ENCODE peak calls at places on chromosomes 13 and 19, in nine cellular contexts. W is CD8-positive, alpha-beta T cell; P is AG04450; T is astrocyte of the spinal cord; M is dorsolateral prefrontal cortex; Z is Panc1; X is progenitor cell of endocrine pancreas; O is hepatocyte; S is cardiac muscle cell. K is an unnamed sample.

GRCh38 chr19:52735734-52736133 is 890 bp upstream of the ZNF611 start:
- DNase-seq in W (no peak), P (no peak), T (peak), M (peak), Z (no peak), X (peak), O (peak), S (peak), K (no peak)

GRCh38 chr19:18496167-18496979 is 25.5 kb downstream of the ELL start:
- DNase-seq in W (peak), P (no peak), T (peak), M (no peak), Z (no peak), X (no peak), O (no peak), S (peak), K (no peak)

GRCh38 chr19:18649371-18650047 is 12.7 kb downstream of the KLHL26 start:
- DNase-seq in W (no peak), P (no peak), T (peak), M (peak), Z (no peak), X (no peak), O (peak), S (peak), K (no peak)

GRCh38 chr13:43730642-43731041 is 56.1 kb downstream of the ENOX1 start:
- DNase-seq in W (no peak), P (peak), T (peak), M (no peak), Z (no peak), X (no peak), O (peak), S (peak), K (no peak)

GRCh38 chr19:35715981-35716734 is 1.6 kb upstream of the KMT2B start:
- DNase-seq in W (no peak), P (no peak), T (no peak), M (no peak), Z (no peak), X (peak), O (peak), S (no peak), K (peak)

GRCh38 chr13:80047406-80047805 is 293.5 kb downstream of the SPRY2 start:
- DNase-seq in W (no peak), P (peak), T (peak), M (no peak), Z (no peak), X (no peak), O (no peak), S (peak), K (no peak)

GRCh38 chr13:100234524-100235136 is 145.7 kb downstream of the PCCA start:
- DNase-seq in W (no peak), P (no peak), T (peak), M (no peak), Z (no peak), X (no peak), O (no peak), S (peak), K (no peak)

GRCh38 chr13:81171065-81171647 is 830.2 kb upstream of the SPRY2 start:
- DNase-seq in W (no peak), P (no peak), T (peak), M (no peak), Z (peak), X (no peak), O (peak), S (peak), K (no peak)

GRCh38 chr13:97430296-97430695 is 3.7 kb upstream of the RAP2A start:
- DNase-seq in W (no peak), P (no peak), T (no peak), M (no peak), Z (no peak), X (no peak), O (no peak), S (no peak), K (no peak)

GRCh38 chr19:10363789-10364281 is 16.5 kb downstream of the TYK2 start:
- DNase-seq in W (no peak), P (no peak), T (peak), M (no peak), Z (no peak), X (no peak), O (no peak), S (no peak), K (no peak)

GRCh38 chr13:25213716-25214115 is 41.6 kb upstream of the AMER2 start:
- DNase-seq in W (no peak), P (no peak), T (no peak), M (no peak), Z (no peak), X (no peak), O (no peak), S (no peak), K (no peak)

GRCh38 chr13:44698076-44698475 is 121.9 kb upstream of the TSC22D1 start:
- DNase-seq in W (no peak), P (no peak), T (no peak), M (peak), Z (no peak), X (no peak), O (no peak), S (no peak), K (no peak)

GRCh38 chr13:101941095-101941777 is 460.6 kb downstream of the FGF14 start:
- DNase-seq in W (no peak), P (no peak), T (peak), M (no peak), Z (no peak), X (no peak), O (no peak), S (no peak), K (no peak)

GRCh38 chr13:103243495-103243894 is 177.3 kb upstream of the SLC10A2 start:
- DNase-seq in W (no peak), P (no peak), T (no peak), M (no peak), Z (no peak), X (no peak), O (no peak), S (no peak), K (no peak)

GRCh38 chr13:93700115-93700514 is 473.5 kb downstream of the GPC6 start:
- DNase-seq in W (no peak), P (no peak), T (peak), M (no peak), Z (no peak), X (no peak), O (no peak), S (no peak), K (no peak)

GRCh38 chr13:113559901-113560644 is 24.5 kb upstream of the TFDP1 start:
- DNase-seq in W (no peak), P (no peak), T (no peak), M (no peak), Z (no peak), X (no peak), O (no peak), S (no peak), K (peak)

GRCh38 chr13:35160921-35161320 is 218.9 kb downstream of the NBEA start:
- DNase-seq in W (no peak), P (no peak), T (no peak), M (no peak), Z (no peak), X (no peak), O (no peak), S (no peak), K (no peak)

GRCh38 chr19:27764186-27764804 is 1448.7 kb downstream of the UQCRFS1 start:
- DNase-seq in W (no peak), P (no peak), T (no peak), M (no peak), Z (no peak), X (no peak), O (no peak), S (no peak), K (peak)

GRCh38 chr19:27777726-27778125 is 1435.2 kb downstream of the UQCRFS1 start:
- DNase-seq in W (no peak), P (no peak), T (no peak), M (no peak), Z (no peak), X (no peak), O (no peak), S (no peak), K (no peak)

GRCh38 chr13:26022538-26023292 is 29.1 kb downstream of the SHISA2 start:
- DNase-seq in W (no peak), P (no peak), T (peak), M (no peak), Z (peak), X (no peak), O (peak), S (peak), K (no peak)

GRCh38 chr13:83453300-83453699 is 429.0 kb downstream of the SLITRK1 start:
- DNase-seq in W (no peak), P (no peak), T (no peak), M (no peak), Z (no peak), X (no peak), O (no peak), S (no peak), K (no peak)

GRCh38 chr19:18322318-18322758 is 538 bp downstream of the LSM4 start:
- DNase-seq in W (no peak), P (no peak), T (peak), M (no peak), Z (no peak), X (no peak), O (peak), S (peak), K (no peak)

GRCh38 chr19:53545271-53546065 is 7.5 kb downstream of the ZNF331 start:
- DNase-seq in W (no peak), P (no peak), T (peak), M (no peak), Z (peak), X (no peak), O (peak), S (no peak), K (no peak)

GRCh38 chr19:55454787-55455243 is 6.6 kb downstream of the ISOC2 start:
- DNase-seq in W (peak), P (no peak), T (no peak), M (peak), Z (no peak), X (no peak), O (no peak), S (peak), K (no peak)

GRCh38 chr19:18202759-18203407 is 959 bp downstream of the RAB3A start:
- DNase-seq in W (peak), P (no peak), T (no peak), M (peak), Z (no peak), X (no peak), O (peak), S (peak), K (no peak)

GRCh38 chr13:52983836-52984235 is 44.8 kb upstream of the OLFM4 start:
- DNase-seq in W (no peak), P (no peak), T (no peak), M (no peak), Z (no peak), X (no peak), O (no peak), S (no peak), K (no peak)

GRCh38 chr13:64311112-64311511 is 2895.5 kb upstream of the PCDH20 start:
- DNase-seq in W (no peak), P (no peak), T (no peak), M (no peak), Z (no peak), X (no peak), O (no peak), S (no peak), K (no peak)

GRCh38 chr13:38900188-38900587 is 90.4 kb downstream of the STOML3 start:
- DNase-seq in W (no peak), P (no peak), T (no peak), M (no peak), Z (no peak), X (no peak), O (no peak), S (no peak), K (no peak)

GRCh38 chr13:25860862-25861261 is 191.0 kb downstream of the SHISA2 start:
- DNase-seq in W (no peak), P (no peak), T (peak), M (no peak), Z (no peak), X (no peak), O (no peak), S (peak), K (no peak)

GRCh38 chr19:48784527-48784926 is 26.3 kb downstream of the BCAT2 start:
- DNase-seq in W (no peak), P (no peak), T (no peak), M (no peak), Z (no peak), X (no peak), O (no peak), S (peak), K (no peak)
- TF ChIP-seq CTCF in W (no peak), P (peak), T (no peak), M (no peak), Z (no peak), X (no peak), O (peak), S (peak), K (peak)

GRCh38 chr13:47218611-47219010 is 321.8 kb upstream of the HTR2A start:
- DNase-seq in W (no peak), P (no peak), T (no peak), M (no peak), Z (no peak), X (no peak), O (no peak), S (no peak), K (no peak)
- TF ChIP-seq CTCF in W (no peak), P (no peak), T (no peak), M (no peak), Z (no peak), X (no peak), O (no peak), S (no peak), K (no peak)

GRCh38 chr19:6126335-6126974 is 9.0 kb upstream of the ACSBG2 start:
- DNase-seq in W (no peak), P (peak), T (peak), M (no peak), Z (peak), X (no peak), O (peak), S (peak), K (no peak)
- TF ChIP-seq CTCF in W (no peak), P (peak), T (peak), M (no peak), Z (peak), X (peak), O (peak), S (peak), K (peak)

DNA sequence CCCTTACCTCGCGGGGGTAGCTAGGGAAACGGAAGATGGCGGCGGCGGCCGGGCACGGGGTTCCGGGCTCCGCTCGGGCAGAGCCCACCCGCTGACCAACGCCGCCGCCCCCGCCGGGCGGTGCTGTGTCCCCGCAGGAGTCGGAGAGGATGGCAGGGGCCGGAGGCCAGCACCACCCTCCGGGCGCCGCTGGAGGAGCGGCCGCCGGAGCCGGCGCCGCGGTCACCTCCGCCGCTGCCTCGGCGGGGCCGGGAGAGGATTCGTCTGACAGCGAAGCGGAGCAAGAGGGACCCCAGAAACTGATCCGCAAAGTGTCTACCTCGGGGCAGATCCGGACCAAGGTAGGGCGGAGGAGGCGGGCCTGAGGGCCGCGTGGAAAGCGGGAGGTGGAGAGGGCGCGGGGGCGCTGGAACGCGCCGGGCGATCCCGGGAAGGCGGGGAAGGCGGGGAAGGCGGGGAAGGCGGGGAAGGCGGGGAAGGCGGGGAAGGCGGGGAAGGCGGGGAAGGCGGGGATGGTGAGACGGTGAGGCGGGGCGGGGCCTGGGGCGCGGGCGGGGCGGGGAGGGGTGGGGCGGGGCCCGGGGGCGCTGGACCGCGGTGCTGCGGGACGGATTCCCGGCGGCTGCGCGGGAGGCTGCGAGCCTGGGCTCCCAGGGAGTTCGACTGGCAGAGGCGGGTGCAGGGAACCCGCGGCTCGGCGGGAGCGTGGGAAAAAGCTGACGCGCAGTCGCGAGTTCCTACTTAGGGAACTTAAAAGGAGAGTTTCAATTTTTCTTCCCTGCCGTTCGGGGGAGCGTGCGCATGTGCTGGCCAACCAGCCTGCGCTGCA is at the start of gene DGKH:
- DNase-seq in W (peak), P (no peak), T (peak), M (peak), Z (no peak), X (peak), O (peak), S (peak), K (peak)
- TF ChIP-seq CTCF in W (no peak), P (no peak), T (no peak), M (no peak), Z (peak), X (peak), O (peak), S (peak), K (peak)

GRCh38 chr19:4258181-4258580 is 11.3 kb downstream of the YJU2 start:
- DNase-seq in W (no peak), P (no peak), T (no peak), M (no peak), Z (no peak), X (no peak), O (no peak), S (no peak), K (peak)

GRCh38 chr19:4256563-4256962 is 9.7 kb downstream of the YJU2 start:
- DNase-seq in W (no peak), P (no peak), T (no peak), M (no peak), Z (no peak), X (no peak), O (no peak), S (no peak), K (no peak)

GRCh38 chr19:4260605-4261191 is 13.8 kb downstream of the YJU2 start:
- DNase-seq in W (no peak), P (no peak), T (no peak), M (no peak), Z (no peak), X (no peak), O (no peak), S (no peak), K (no peak)

DNA sequence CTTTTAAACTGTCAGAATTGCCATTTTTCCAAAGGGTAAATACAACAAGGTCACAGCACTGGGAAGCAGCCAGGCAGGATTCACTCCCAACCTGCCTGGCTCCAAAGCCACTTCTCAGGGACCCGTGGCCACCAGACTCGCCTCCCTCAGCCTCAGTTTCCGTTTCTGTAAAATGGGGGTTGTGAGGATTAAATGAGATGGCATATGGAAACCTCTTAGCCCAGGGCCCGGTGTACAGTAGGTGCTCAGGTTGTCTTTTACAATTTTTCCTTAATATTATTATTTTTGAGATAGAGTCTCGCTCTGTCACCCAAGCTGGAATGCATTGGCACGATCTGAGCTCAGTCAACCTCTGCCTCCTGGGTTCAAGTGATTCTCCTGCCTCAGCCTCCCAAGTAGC is 10.1 kb downstream of the YJU2 start:
- DNase-seq in W (no peak), P (no peak), T (no peak), M (no peak), Z (no peak), X (no peak), O (no peak), S (no peak), K (no peak)
- TF ChIP-seq CTCF in W (no peak), P (no peak), T (no peak), M (no peak), Z (no peak), X (no peak), O (no peak), S (no peak), K (no peak)

GRCh38 chr19:1780272-1780957 is 27.1 kb downstream of the ONECUT3 start:
- DNase-seq in W (no peak), P (no peak), T (no peak), M (no peak), Z (no peak), X (no peak), O (no peak), S (peak), K (no peak)
- TF ChIP-seq CTCF in W (no peak), P (peak), T (peak), M (no peak), Z (peak), X (peak), O (no peak), S (peak), K (peak)

DNA sequence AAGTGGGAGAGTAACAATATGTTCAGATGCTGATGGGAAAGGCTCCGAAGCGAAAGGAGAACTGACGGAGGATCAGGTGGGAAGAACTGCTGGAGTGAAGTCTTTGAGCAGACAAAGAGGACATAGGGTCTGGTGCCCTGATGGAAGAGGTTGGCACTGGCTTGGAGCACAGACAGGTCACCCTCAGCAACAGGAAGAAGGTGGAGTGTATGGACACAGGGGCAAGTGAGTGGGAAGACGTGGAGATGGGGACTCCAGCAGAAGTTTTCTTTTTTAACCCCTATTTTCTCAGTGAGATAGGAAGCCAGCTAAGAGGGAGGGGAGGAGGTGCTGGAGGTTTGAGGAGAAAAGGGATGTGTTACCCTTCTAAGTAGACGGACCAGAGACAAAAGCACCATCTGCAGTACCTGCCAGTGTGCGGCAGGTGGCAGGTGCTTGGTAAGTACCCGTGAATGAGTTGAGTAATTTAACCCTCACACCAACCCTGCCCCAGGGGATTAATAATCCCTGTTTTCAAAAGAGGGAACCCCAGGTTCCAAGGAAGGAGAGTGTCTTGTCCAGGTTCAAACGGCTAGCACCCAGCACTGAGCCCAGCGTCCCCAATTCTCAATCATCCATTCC is 11.2 kb downstream of the HAS1 start:
- DNase-seq in W (no peak), P (no peak), T (peak), M (no peak), Z (no peak), X (no peak), O (peak), S (peak), K (no peak)
- TF ChIP-seq CTCF in W (no peak), P (peak), T (peak), M (peak), Z (peak), X (peak), O (peak), S (peak), K (peak)

GRCh38 chr19:13833330-13834265 is 38.4 kb downstream of the ZSWIM4 start:
- DNase-seq in W (peak), P (peak), T (peak), M (peak), Z (no peak), X (peak), O (peak), S (peak), K (no peak)
- TF ChIP-seq CTCF in W (peak), P (peak), T (peak), M (peak), Z (peak), X (peak), O (peak), S (peak), K (peak)

GRCh38 chr19:32227561-32228165 is 117.7 kb upstream of the ZNF507 start:
- DNase-seq in W (no peak), P (no peak), T (no peak), M (no peak), Z (no peak), X (no peak), O (no peak), S (no peak), K (peak)
- TF ChIP-seq CTCF in W (no peak), P (no peak), T (no peak), M (no peak), Z (no peak), X (no peak), O (no peak), S (no peak), K (no peak)

K was measured in chondrocyte.